ENCODE peak calls at places on chromosome 21, in six cellular contexts. One of them, this sample, is unnamed.

GRCh38 chr21:45592208-45592619 is 50.0 kb upstream of the SLC19A1 start:
- DNase-seq in activated CD8-positive, alpha-beta memory T cell treated with anti-CD3 and anti-CD28 coated beads for 24 hours: peak
- DNase-seq in naive thymus-derived CD4-positive, alpha-beta T cell: peak
- DNase-seq in foreskin keratinocyte: no peak
- DNase-seq in retinal pigment epithelial cell: no peak
- DNase-seq in NCI-H1105: no peak
- DNase-seq in this sample: no peak

GRCh38 chr21:43972850-43973633 is 39.1 kb upstream of the TRAPPC10 start:
- DNase-seq in activated CD8-positive, alpha-beta memory T cell treated with anti-CD3 and anti-CD28 coated beads for 24 hours: no peak
- DNase-seq in naive thymus-derived CD4-positive, alpha-beta T cell: no peak
- DNase-seq in foreskin keratinocyte: no peak
- DNase-seq in retinal pigment epithelial cell: no peak
- DNase-seq in NCI-H1105: no peak
- DNase-seq in this sample: no peak

GRCh38 chr21:19507682-19508260 is 1104.2 kb upstream of the TMPRSS15 start:
- DNase-seq in activated CD8-positive, alpha-beta memory T cell treated with anti-CD3 and anti-CD28 coated beads for 24 hours: no peak
- DNase-seq in naive thymus-derived CD4-positive, alpha-beta T cell: no peak
- DNase-seq in foreskin keratinocyte: no peak
- DNase-seq in retinal pigment epithelial cell: no peak
- DNase-seq in NCI-H1105: no peak
- DNase-seq in this sample: no peak

GRCh38 chr21:29295066-29295650 is 3.6 kb upstream of the BACH1 start:
- DNase-seq in activated CD8-positive, alpha-beta memory T cell treated with anti-CD3 and anti-CD28 coated beads for 24 hours: no peak
- DNase-seq in naive thymus-derived CD4-positive, alpha-beta T cell: peak
- DNase-seq in foreskin keratinocyte: no peak
- DNase-seq in retinal pigment epithelial cell: no peak
- DNase-seq in NCI-H1105: no peak
- DNase-seq in this sample: no peak

GRCh38 chr21:45142469-45142868 is 68.1 kb downstream of the ADARB1 start:
- DNase-seq in activated CD8-positive, alpha-beta memory T cell treated with anti-CD3 and anti-CD28 coated beads for 24 hours: peak
- DNase-seq in naive thymus-derived CD4-positive, alpha-beta T cell: no peak
- DNase-seq in foreskin keratinocyte: no peak
- DNase-seq in retinal pigment epithelial cell: peak
- DNase-seq in NCI-H1105: no peak
- DNase-seq in this sample: peak

GRCh38 chr21:42145569-42146250 is 73.2 kb upstream of the ABCG1 start:
- DNase-seq in activated CD8-positive, alpha-beta memory T cell treated with anti-CD3 and anti-CD28 coated beads for 24 hours: peak
- DNase-seq in naive thymus-derived CD4-positive, alpha-beta T cell: peak
- DNase-seq in foreskin keratinocyte: peak
- DNase-seq in retinal pigment epithelial cell: no peak
- DNase-seq in NCI-H1105: peak
- DNase-seq in this sample: peak

GRCh38 chr21:14583629-14584251 is 37.6 kb upstream of the SAMSN1 start:
- DNase-seq in activated CD8-positive, alpha-beta memory T cell treated with anti-CD3 and anti-CD28 coated beads for 24 hours: no peak
- DNase-seq in naive thymus-derived CD4-positive, alpha-beta T cell: no peak
- DNase-seq in foreskin keratinocyte: no peak
- DNase-seq in retinal pigment epithelial cell: no peak
- DNase-seq in NCI-H1105: no peak
- DNase-seq in this sample: no peak

GRCh38 chr21:31184462-31184861 is 146.2 kb upstream of the KRTAP19-8 start:
- DNase-seq in activated CD8-positive, alpha-beta memory T cell treated with anti-CD3 and anti-CD28 coated beads for 24 hours: peak
- DNase-seq in naive thymus-derived CD4-positive, alpha-beta T cell: peak
- DNase-seq in foreskin keratinocyte: no peak
- DNase-seq in retinal pigment epithelial cell: no peak
- DNase-seq in NCI-H1105: no peak
- DNase-seq in this sample: no peak

GRCh38 chr21:29904359-29905282 is 35.2 kb downstream of the GRIK1 start:
- DNase-seq in activated CD8-positive, alpha-beta memory T cell treated with anti-CD3 and anti-CD28 coated beads for 24 hours: no peak
- DNase-seq in naive thymus-derived CD4-positive, alpha-beta T cell: no peak
- DNase-seq in foreskin keratinocyte: peak
- DNase-seq in retinal pigment epithelial cell: no peak
- DNase-seq in NCI-H1105: no peak
- DNase-seq in this sample: no peak

GRCh38 chr21:27060190-27060589 is 93.3 kb upstream of the ADAMTS5 start:
- DNase-seq in activated CD8-positive, alpha-beta memory T cell treated with anti-CD3 and anti-CD28 coated beads for 24 hours: no peak
- DNase-seq in naive thymus-derived CD4-positive, alpha-beta T cell: no peak
- DNase-seq in foreskin keratinocyte: no peak
- DNase-seq in retinal pigment epithelial cell: no peak
- DNase-seq in NCI-H1105: no peak
- DNase-seq in this sample: no peak

GRCh38 chr21:45506241-45506817 is 35.9 kb downstream of the SLC19A1 start:
- DNase-seq in activated CD8-positive, alpha-beta memory T cell treated with anti-CD3 and anti-CD28 coated beads for 24 hours: no peak
- DNase-seq in naive thymus-derived CD4-positive, alpha-beta T cell: no peak
- DNase-seq in foreskin keratinocyte: no peak
- DNase-seq in retinal pigment epithelial cell: no peak
- DNase-seq in NCI-H1105: no peak
- DNase-seq in this sample: no peak

GRCh38 chr21:46477765-46478164 is 19.1 kb downstream of the DIP2A start:
- DNase-seq in activated CD8-positive, alpha-beta memory T cell treated with anti-CD3 and anti-CD28 coated beads for 24 hours: no peak
- DNase-seq in naive thymus-derived CD4-positive, alpha-beta T cell: no peak
- DNase-seq in foreskin keratinocyte: peak
- DNase-seq in retinal pigment epithelial cell: no peak
- DNase-seq in NCI-H1105: no peak
- DNase-seq in this sample: peak

GRCh38 chr21:15141236-15141970 is 76.6 kb upstream of the NRIP1 start:
- DNase-seq in activated CD8-positive, alpha-beta memory T cell treated with anti-CD3 and anti-CD28 coated beads for 24 hours: no peak
- DNase-seq in naive thymus-derived CD4-positive, alpha-beta T cell: no peak
- DNase-seq in foreskin keratinocyte: no peak
- DNase-seq in retinal pigment epithelial cell: no peak
- DNase-seq in NCI-H1105: peak
- DNase-seq in this sample: no peak

GRCh38 chr21:15894596-15894995 is 164.8 kb downstream of the USP25 start:
- DNase-seq in activated CD8-positive, alpha-beta memory T cell treated with anti-CD3 and anti-CD28 coated beads for 24 hours: no peak
- DNase-seq in naive thymus-derived CD4-positive, alpha-beta T cell: no peak
- DNase-seq in foreskin keratinocyte: no peak
- DNase-seq in retinal pigment epithelial cell: no peak
- DNase-seq in NCI-H1105: no peak
- DNase-seq in this sample: peak

GRCh38 chr21:42526379-42526727 is 12.7 kb downstream of the SLC37A1 start:
- DNase-seq in activated CD8-positive, alpha-beta memory T cell treated with anti-CD3 and anti-CD28 coated beads for 24 hours: no peak
- DNase-seq in naive thymus-derived CD4-positive, alpha-beta T cell: no peak
- DNase-seq in foreskin keratinocyte: no peak
- DNase-seq in retinal pigment epithelial cell: no peak
- DNase-seq in NCI-H1105: no peak
- DNase-seq in this sample: no peak

GRCh38 chr21:45551316-45551715 is 9.1 kb upstream of the SLC19A1 start:
- DNase-seq in activated CD8-positive, alpha-beta memory T cell treated with anti-CD3 and anti-CD28 coated beads for 24 hours: no peak
- DNase-seq in naive thymus-derived CD4-positive, alpha-beta T cell: no peak
- DNase-seq in foreskin keratinocyte: peak
- DNase-seq in retinal pigment epithelial cell: no peak
- DNase-seq in NCI-H1105: no peak
- DNase-seq in this sample: peak

GRCh38 chr21:36423772-36424433 is 38.7 kb downstream of the CHAF1B start:
- DNase-seq in activated CD8-positive, alpha-beta memory T cell treated with anti-CD3 and anti-CD28 coated beads for 24 hours: no peak
- DNase-seq in naive thymus-derived CD4-positive, alpha-beta T cell: no peak
- DNase-seq in foreskin keratinocyte: no peak
- DNase-seq in retinal pigment epithelial cell: no peak
- DNase-seq in NCI-H1105: no peak
- DNase-seq in this sample: no peak

GRCh38 chr21:41863439-41863740 is 15.8 kb downstream of the PRDM15 start:
- DNase-seq in activated CD8-positive, alpha-beta memory T cell treated with anti-CD3 and anti-CD28 coated beads for 24 hours: no peak
- DNase-seq in naive thymus-derived CD4-positive, alpha-beta T cell: no peak
- DNase-seq in foreskin keratinocyte: no peak
- DNase-seq in retinal pigment epithelial cell: no peak
- DNase-seq in NCI-H1105: no peak
- DNase-seq in this sample: no peak

GRCh38 chr21:17610862-17611261 is 1.8 kb downstream of the BTG3 start:
- DNase-seq in activated CD8-positive, alpha-beta memory T cell treated with anti-CD3 and anti-CD28 coated beads for 24 hours: no peak
- DNase-seq in naive thymus-derived CD4-positive, alpha-beta T cell: no peak
- DNase-seq in foreskin keratinocyte: no peak
- DNase-seq in retinal pigment epithelial cell: no peak
- DNase-seq in NCI-H1105: no peak
- DNase-seq in this sample: peak

GRCh38 chr21:36589352-36589971 is 109.5 kb upstream of the SIM2 start:
- DNase-seq in activated CD8-positive, alpha-beta memory T cell treated with anti-CD3 and anti-CD28 coated beads for 24 hours: no peak
- DNase-seq in naive thymus-derived CD4-positive, alpha-beta T cell: no peak
- DNase-seq in foreskin keratinocyte: peak
- DNase-seq in retinal pigment epithelial cell: no peak
- DNase-seq in NCI-H1105: no peak
- DNase-seq in this sample: peak

GRCh38 chr21:35291963-35292627 is 243.0 kb upstream of the RUNX1 start:
- DNase-seq in activated CD8-positive, alpha-beta memory T cell treated with anti-CD3 and anti-CD28 coated beads for 24 hours: no peak
- DNase-seq in naive thymus-derived CD4-positive, alpha-beta T cell: no peak
- DNase-seq in foreskin keratinocyte: no peak
- DNase-seq in retinal pigment epithelial cell: no peak
- DNase-seq in NCI-H1105: no peak
- DNase-seq in this sample: no peak

This sample was measured in AG20443.